ENCODE peak calls at places on chromosome 17, in five cellular contexts. K is HEK293T, T is H1, E is GM12878, N is HepG2. S is an unnamed sample.

GRCh38 chr17:69654981-69655581 is 240.6 kb downstream of the MAP2K6 start:
- DNase-seq in N (no peak), E (no peak), K (peak), T (no peak), S (no peak)

GRCh38 chr17:82104797-82105416 is 6.9 kb upstream of the FASN start:
- DNase-seq in K (no peak), E (no peak), N (no peak), T (no peak), S (no peak)

GRCh38 chr17:38868095-38868967 is 1.5 kb upstream of the LASP1 start:
- DNase-seq in T (no peak), K (no peak), E (peak), N (peak), S (no peak)

GRCh38 chr17:9256361-9256943 is 235.1 kb downstream of the NTN1 start:
- DNase-seq in K (no peak), E (no peak), T (no peak), N (no peak), S (no peak)

GRCh38 chr17:13346081-13346533 is 255.6 kb downstream of the HS3ST3A1 start:
- DNase-seq in E (no peak), T (no peak), K (no peak), N (no peak), S (peak)

GRCh38 chr17:7021993-7022778 is 664 bp upstream of the BCL6B start:
- DNase-seq in T (peak), E (no peak), N (no peak), K (peak), S (no peak)

GRCh38 chr17:34474706-34475105 is 104.7 kb upstream of the TMEM132E start:
- DNase-seq in T (no peak), K (no peak), N (peak), E (no peak), S (no peak)

GRCh38 chr17:17078832-17079231 is 36.6 kb downstream of the MPRIP start:
- DNase-seq in T (no peak), K (no peak), N (no peak), E (no peak), S (no peak)

GRCh38 chr17:82699551-82699950 is 1.1 kb upstream of the RAB40B start:
- DNase-seq in T (no peak), K (no peak), E (no peak), N (no peak), S (no peak)

GRCh38 chr17:15255713-15256454 is 9.2 kb downstream of the PMP22 start:
- DNase-seq in N (no peak), E (no peak), K (no peak), T (no peak), S (no peak)

GRCh38 chr17:15493031-15493750 is 25.8 kb upstream of the CDRT4 start:
- DNase-seq in K (no peak), T (peak), E (no peak), N (no peak), S (no peak)

GRCh38 chr17:58005031-58005727 is 1.9 kb downstream of the SRSF1 start:
- DNase-seq in T (no peak), E (no peak), K (no peak), N (no peak), S (no peak)

GRCh38 chr17:20228860-20229259 is 219.7 kb downstream of the SPECC1 start:
- DNase-seq in K (no peak), N (no peak), T (no peak), E (no peak), S (no peak)

GRCh38 chr17:7014995-7015586 is 2.7 kb downstream of the RNASEK start:
- DNase-seq in E (peak), T (no peak), N (no peak), K (no peak), S (no peak)

GRCh38 chr17:58377005-58377660 is 25.1 kb upstream of the SUPT4H1 start:
- DNase-seq in T (peak), E (no peak), N (no peak), K (no peak), S (no peak)

GRCh38 chr17:69773081-69773480 is 301.9 kb upstream of the KCNJ16 start:
- DNase-seq in T (no peak), K (no peak), N (no peak), E (no peak), S (no peak)

GRCh38 chr17:55344514-55344997 is 77.1 kb downstream of the MMD start:
- DNase-seq in T (no peak), N (no peak), K (no peak), E (no peak), S (no peak)

GRCh38 chr17:10384175-10384574 is 11.4 kb upstream of the MYH13 start:
- DNase-seq in E (no peak), N (no peak), T (no peak), K (no peak), S (peak)

GRCh38 chr17:13626703-13627102 is 25.0 kb upstream of the HS3ST3A1 start:
- DNase-seq in N (no peak), K (no peak), E (no peak), T (no peak), S (no peak)

GRCh38 chr17:39963826-39964225 is 1.0 kb downstream of the GSDMA start:
- DNase-seq in N (no peak), T (no peak), E (no peak), K (no peak), S (no peak)

GRCh38 chr17:59356543-59357218 is 25.2 kb downstream of the YPEL2 start:
- DNase-seq in N (no peak), T (no peak), K (no peak), E (no peak), S (no peak)

GRCh38 chr17:50039058-50039457 is 16.9 kb upstream of the ITGA3 start:
- DNase-seq in E (no peak), T (no peak), N (no peak), K (no peak), S (no peak)

GRCh38 chr17:61323015-61323379 is 76.6 kb upstream of the TBX2 start:
- DNase-seq in N (no peak), E (no peak), K (no peak), T (no peak), S (no peak)

GRCh38 chr17:61324540-61324868 is 75.1 kb upstream of the TBX2 start:
- DNase-seq in K (no peak), N (peak), T (no peak), E (no peak), S (no peak)

GRCh38 chr17:61323696-61324539 is 75.7 kb upstream of the TBX2 start:
- DNase-seq in E (no peak), N (no peak), K (no peak), T (no peak), S (no peak)

GRCh38 chr17:61326330-61326729 is 73.3 kb upstream of the TBX2 start:
- DNase-seq in E (no peak), T (no peak), N (no peak), K (no peak), S (no peak)

DNA sequence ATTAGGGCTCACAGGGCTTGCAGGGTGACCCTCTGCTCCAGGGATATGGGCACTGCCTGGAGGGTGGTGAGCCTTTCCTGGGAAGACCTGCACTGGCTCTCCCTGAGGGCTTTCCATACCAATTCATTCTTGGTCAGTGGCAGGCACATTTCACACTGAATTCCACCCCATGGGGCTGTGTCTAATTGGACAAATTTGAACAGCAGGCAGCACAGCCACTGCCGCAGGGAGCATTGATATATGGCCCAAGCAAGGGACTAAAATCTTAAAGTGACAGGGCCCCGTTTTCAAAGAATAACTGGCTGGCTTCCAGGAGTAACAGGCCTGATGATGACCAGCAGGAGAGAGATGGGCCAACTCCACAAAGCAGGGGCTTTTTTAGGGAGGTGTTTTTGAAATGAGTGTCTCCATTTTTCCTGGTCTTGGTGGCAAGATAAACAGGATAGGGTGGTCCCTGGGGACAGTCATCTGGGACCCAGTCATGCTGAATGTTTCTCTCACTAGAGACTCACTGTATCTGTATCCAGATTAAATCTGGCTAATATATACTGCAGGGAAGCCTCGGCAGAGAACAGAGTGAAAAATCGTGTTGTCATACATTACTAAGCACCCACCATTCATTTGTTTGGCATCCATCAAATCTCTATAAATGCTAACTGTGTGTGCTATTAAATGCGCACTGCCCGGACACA is 74.1 kb upstream of the TBX2 start:
- DNase-seq in T (no peak), K (peak), N (no peak), E (no peak), S (no peak)
- TF ChIP-seq SUZ12 in T (no peak), K (no peak), N (no peak), E (no peak), S (no peak)

GRCh38 chr17:65556014-65556909 is 5.2 kb downstream of the AXIN2 start:
- DNase-seq in T (peak), E (no peak), K (peak), N (peak), S (no peak)
- TF ChIP-seq SUZ12 in T (no peak), E (no peak), K (no peak), N (no peak), S (no peak)

DNA sequence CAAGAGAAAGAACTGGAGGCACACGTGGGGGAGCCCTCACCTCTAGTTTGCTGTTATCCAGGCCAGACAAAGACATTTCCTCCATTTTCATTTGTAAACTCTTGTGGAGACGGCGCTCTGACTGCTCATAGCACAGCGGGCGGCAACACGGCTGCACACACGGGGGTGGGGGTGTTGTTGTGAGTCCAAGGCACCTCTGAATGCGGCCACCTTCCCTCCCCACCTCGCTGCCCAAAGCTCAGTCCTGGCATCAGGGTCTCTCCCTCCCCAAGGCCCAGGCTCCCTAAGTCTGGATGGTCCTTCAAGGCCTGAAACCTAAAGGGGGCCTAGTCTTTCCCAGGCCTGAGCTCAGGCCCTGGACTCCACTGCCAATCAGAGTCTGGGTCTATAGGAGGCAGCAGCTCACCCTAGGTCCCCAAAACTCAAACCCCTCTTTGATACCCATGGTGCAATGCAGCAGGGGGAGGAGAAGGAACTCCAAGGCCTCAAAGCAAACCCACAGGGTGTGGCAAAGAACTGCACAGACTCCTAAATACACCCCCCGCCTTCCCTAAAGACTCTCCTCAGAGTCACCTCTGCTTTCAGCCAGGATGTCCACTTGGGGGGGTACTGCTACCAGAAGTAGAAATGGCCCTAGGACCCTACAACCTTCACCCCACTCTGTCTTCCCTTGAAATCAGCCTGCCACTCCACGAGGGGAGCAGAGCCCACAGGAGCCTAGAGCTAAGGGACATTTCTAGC is 1.5 kb downstream of the ATXN7L3 start:
- DNase-seq in E (no peak), N (no peak), T (no peak), K (no peak), S (no peak)
- TF ChIP-seq SUZ12 in E (no peak), N (no peak), T (no peak), K (no peak), S (no peak)

GRCh38 chr17:32496348-32497078 is 9.7 kb downstream of the CDK5R1 start:
- DNase-seq in N (no peak), T (no peak), E (no peak), K (no peak), S (no peak)
- TF ChIP-seq SUZ12 in N (no peak), T (no peak), E (no peak), K (no peak), S (no peak)

GRCh38 chr17:64459284-64459747 is 10.4 kb downstream of the MILR1 start:
- DNase-seq in T (no peak), K (no peak), N (no peak), E (no peak), S (no peak)

GRCh38 chr17:64457156-64457555 is 8.2 kb downstream of the MILR1 start:
- DNase-seq in N (no peak), K (no peak), E (no peak), T (no peak), S (no peak)

GRCh38 chr17:64458756-64459155 is 9.8 kb downstream of the MILR1 start:
- DNase-seq in E (no peak), T (no peak), K (no peak), N (no peak), S (no peak)

GRCh38 chr17:64461788-64462187 is 12.9 kb downstream of the MILR1 start:
- DNase-seq in K (no peak), T (no peak), N (no peak), E (no peak), S (no peak)

DNA sequence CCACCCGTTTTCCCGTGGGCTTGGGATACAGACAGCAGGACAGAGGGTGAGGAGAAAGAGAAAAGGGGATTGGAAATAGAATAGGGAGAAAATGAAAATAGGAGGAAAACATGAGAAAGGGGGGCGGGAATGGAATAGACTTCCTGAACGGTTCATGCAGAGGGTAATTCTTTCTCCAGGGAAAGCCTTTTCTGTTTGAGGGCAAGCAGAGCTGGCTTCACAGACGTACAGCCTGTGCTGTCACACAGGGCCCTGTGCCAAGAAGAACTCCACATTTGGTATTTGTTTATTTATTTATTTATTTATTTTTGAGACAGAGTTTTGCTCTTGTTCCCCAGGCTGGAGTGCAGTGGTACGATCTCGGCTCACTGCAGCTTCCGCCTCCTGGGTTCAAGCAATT is 12.0 kb downstream of the MILR1 start:
- DNase-seq in N (no peak), T (no peak), E (no peak), K (no peak), S (no peak)
- TF ChIP-seq SUZ12 in N (no peak), T (no peak), E (no peak), K (no peak), S (no peak)

GRCh38 chr17:78432929-78433727 is 54.7 kb downstream of the PGS1 start:
- DNase-seq in N (peak), K (no peak), T (no peak), E (no peak), S (no peak)

GRCh38 chr17:78432226-78432894 is 53.9 kb downstream of the PGS1 start:
- DNase-seq in K (no peak), T (no peak), E (no peak), N (no peak), S (no peak)

GRCh38 chr17:78429618-78429995 is 51.2 kb downstream of the PGS1 start:
- DNase-seq in E (no peak), T (no peak), N (no peak), K (no peak), S (no peak)

GRCh38 chr17:78430892-78431691 is 52.6 kb downstream of the PGS1 start:
- DNase-seq in E (no peak), T (no peak), N (no peak), K (no peak), S (no peak)

DNA sequence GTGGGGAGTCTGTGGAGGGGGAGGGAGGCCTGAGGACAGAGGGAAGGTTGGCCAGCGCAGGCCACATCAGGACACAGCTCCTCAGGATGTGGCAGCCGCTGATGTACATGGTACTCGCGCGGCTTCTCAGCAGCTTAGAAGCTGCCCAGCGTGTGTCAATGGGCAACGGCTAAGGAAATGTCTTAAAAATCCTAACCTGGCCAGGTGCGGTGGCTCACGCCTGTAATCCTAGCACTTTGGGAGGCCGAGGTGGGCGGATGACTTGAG is 53.2 kb downstream of the PGS1 start:
- DNase-seq in N (no peak), K (no peak), E (no peak), T (no peak), S (no peak)
- TF ChIP-seq SUZ12 in N (no peak), K (no peak), E (no peak), T (no peak), S (no peak)

DNA sequence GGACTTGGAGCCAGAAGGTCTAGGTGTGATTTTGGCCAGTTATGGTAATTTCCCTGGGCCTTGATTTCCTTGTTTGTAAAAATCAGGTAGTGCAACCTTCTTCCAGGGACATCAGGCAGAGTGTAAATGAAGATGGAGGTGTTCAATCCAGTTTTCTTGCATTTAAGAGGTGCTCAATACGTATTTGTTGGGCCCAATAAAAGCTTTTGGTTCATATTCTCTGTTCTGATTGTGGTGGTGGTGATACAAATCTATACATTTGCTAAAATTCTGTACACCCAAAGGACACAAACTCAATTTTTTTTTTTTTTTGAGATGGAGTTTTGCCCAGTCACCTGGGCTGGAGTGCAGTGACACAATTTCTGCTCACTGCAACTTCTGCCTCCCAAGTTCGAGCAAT is 6.0 kb downstream of the CD79B start:
- DNase-seq in K (no peak), T (no peak), E (no peak), N (no peak), S (no peak)
- TF ChIP-seq SUZ12 in K (no peak), T (no peak), E (no peak), N (no peak), S (no peak)

GRCh38 chr17:2267354-2267753 is 36.2 kb downstream of the SMG6 start:
- DNase-seq in K (no peak), N (no peak), E (no peak), T (no peak), S (no peak)

GRCh38 chr17:2264023-2264860 is 39.3 kb downstream of the SMG6 start:
- DNase-seq in T (no peak), K (no peak), N (no peak), E (no peak), S (no peak)

GRCh38 chr17:2263183-2263954 is 40.2 kb downstream of the SMG6 start:
- DNase-seq in K (no peak), E (no peak), N (no peak), T (no peak), S (no peak)

GRCh38 chr17:2266865-2267228 is 36.7 kb downstream of the SMG6 start:
- DNase-seq in N (no peak), T (no peak), E (no peak), K (no peak), S (no peak)

GRCh38 chr17:2266045-2266864 is 37.3 kb downstream of the SMG6 start:
- DNase-seq in N (no peak), E (peak), T (no peak), K (no peak), S (no peak)
- TF ChIP-seq SUZ12 in N (no peak), E (no peak), T (no peak), K (no peak), S (no peak)

GRCh38 chr17:71922439-71922838 is 198.4 kb upstream of the SOX9 start:
- DNase-seq in N (no peak), T (no peak), E (peak), K (no peak), S (peak)

GRCh38 chr17:71919896-71920295 is 200.9 kb upstream of the SOX9 start:
- DNase-seq in E (no peak), T (no peak), K (no peak), N (no peak), S (no peak)

GRCh38 chr17:71917715-71918114 is 203.1 kb upstream of the SOX9 start:
- DNase-seq in T (no peak), K (no peak), E (no peak), N (no peak), S (no peak)

GRCh38 chr17:71921726-71922320 is 199.0 kb upstream of the SOX9 start:
- DNase-seq in E (peak), N (no peak), K (no peak), T (no peak), S (no peak)

DNA sequence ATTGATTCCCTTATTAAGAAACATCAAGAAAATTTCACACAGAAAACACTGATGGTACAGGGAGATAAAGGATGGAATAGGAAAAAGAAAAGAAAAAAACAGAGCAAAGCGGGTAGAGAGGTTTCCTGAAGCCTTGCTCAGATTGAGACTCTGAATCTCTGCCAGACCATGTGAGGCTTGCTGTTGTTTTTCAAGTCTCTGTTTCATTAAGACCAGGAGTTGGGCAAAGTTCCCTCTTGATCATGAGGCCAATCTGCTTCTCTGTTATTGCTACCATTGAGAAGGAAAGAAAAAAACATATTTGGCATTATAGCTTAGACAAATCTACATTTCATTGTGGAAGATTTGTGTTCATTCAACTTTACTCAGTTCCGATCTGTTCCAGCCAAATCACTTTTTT is 201.6 kb upstream of the SOX9 start:
- DNase-seq in T (no peak), E (no peak), K (no peak), N (no peak), S (no peak)
- TF ChIP-seq SUZ12 in T (no peak), E (no peak), K (no peak), N (no peak), S (no peak)

GRCh38 chr17:51347851-51348584 is 87.7 kb downstream of the UTP18 start:
- DNase-seq in E (no peak), N (no peak), T (no peak), K (no peak), S (no peak)
- TF ChIP-seq SUZ12 in E (no peak), N (no peak), T (no peak), K (no peak), S (no peak)

S was measured in NT2/D1.